ENCODE peak calls at places on chromosomes 1 and 21, in five cellular contexts. One of them, this sample, is unnamed.

GRCh38 chr1:223709598-223709997 is 2.7 kb upstream of the CAPN2 start:
- DNase-seq in mesenchymal stem cell: no peak
- DNase-seq in H1: no peak
- DNase-seq in neuronal stem cell: no peak
- DNase-seq in trophoblast cell: peak; percentile 58
- DNase-seq in this sample: no peak

GRCh38 chr21:35265170-35265877 is 216.2 kb upstream of the RUNX1 start:
- DNase-seq in mesenchymal stem cell: peak; percentile 70
- DNase-seq in trophoblast cell: peak; percentile 73
- DNase-seq in H1: no peak
- DNase-seq in neuronal stem cell: no peak
- DNase-seq in this sample: no peak

GRCh38 chr1:243968413-243968812 is 82.7 kb upstream of the ZBTB18 start:
- DNase-seq in trophoblast cell: no peak
- DNase-seq in neuronal stem cell: no peak
- DNase-seq in H1: no peak
- DNase-seq in mesenchymal stem cell: no peak
- DNase-seq in this sample: no peak

GRCh38 chr1:236759252-236759859 is 35.7 kb upstream of the MTR start:
- DNase-seq in mesenchymal stem cell: peak; percentile 51
- DNase-seq in neuronal stem cell: peak; percentile 45
- DNase-seq in trophoblast cell: peak; percentile 81
- DNase-seq in H1: no peak
- DNase-seq in this sample: no peak

GRCh38 chr1:30847358-30847972 is 61.1 kb downstream of the SDC3 start:
- DNase-seq in H1: no peak
- DNase-seq in trophoblast cell: peak; percentile 11
- DNase-seq in neuronal stem cell: peak; percentile 44
- DNase-seq in mesenchymal stem cell: peak; percentile 81
- DNase-seq in this sample: peak; percentile 85

GRCh38 chr21:27814226-27814625 is 847.3 kb upstream of the ADAMTS5 start:
- DNase-seq in H1: no peak
- DNase-seq in trophoblast cell: no peak
- DNase-seq in mesenchymal stem cell: no peak
- DNase-seq in neuronal stem cell: no peak
- DNase-seq in this sample: no peak

GRCh38 chr1:223143760-223144248 is 756 bp upstream of the TLR5 start:
- DNase-seq in trophoblast cell: no peak
- DNase-seq in neuronal stem cell: no peak
- DNase-seq in H1: no peak
- DNase-seq in mesenchymal stem cell: no peak
- DNase-seq in this sample: no peak

GRCh38 chr1:31575373-31576140 is 758 bp upstream of the TINAGL1 start:
- DNase-seq in H1: no peak
- DNase-seq in mesenchymal stem cell: no peak
- DNase-seq in neuronal stem cell: no peak
- DNase-seq in trophoblast cell: peak; percentile 64
- DNase-seq in this sample: no peak

GRCh38 chr1:233113009-233113712 is 162.8 kb downstream of the NTPCR start:
- DNase-seq in trophoblast cell: peak; percentile 97
- DNase-seq in H1: peak; percentile 39
- DNase-seq in mesenchymal stem cell: peak; percentile 100
- DNase-seq in neuronal stem cell: peak; percentile 8
- DNase-seq in this sample: peak; percentile 86

GRCh38 chr1:234656981-234657651 is 47.1 kb upstream of the IRF2BP2 start:
- DNase-seq in trophoblast cell: peak; percentile 59
- DNase-seq in mesenchymal stem cell: peak; percentile 95
- DNase-seq in H1: no peak
- DNase-seq in neuronal stem cell: no peak
- DNase-seq in this sample: no peak

GRCh38 chr1:206608108-206608698 is 4.1 kb downstream of the EIF2D start:
- DNase-seq in trophoblast cell: peak; percentile 61
- DNase-seq in mesenchymal stem cell: peak; percentile 44
- DNase-seq in neuronal stem cell: peak; percentile 20
- DNase-seq in H1: no peak
- DNase-seq in this sample: peak; percentile 41

GRCh38 chr1:85316324-85316723 is 39.9 kb upstream of the BCL10 start:
- DNase-seq in mesenchymal stem cell: no peak
- DNase-seq in neuronal stem cell: no peak
- DNase-seq in H1: no peak
- DNase-seq in trophoblast cell: no peak
- DNase-seq in this sample: no peak
- H3K18ac ChIP-seq in mesenchymal stem cell: peak overlapping the region; percentile 79
- H3K18ac ChIP-seq in neuronal stem cell: no peak overlapping the region
- H3K18ac ChIP-seq in H1: no peak overlapping the region
- H3K18ac ChIP-seq in trophoblast cell: no peak overlapping the region
- H3K18ac ChIP-seq in this sample: no peak overlapping the region

GRCh38 chr1:8344893-8345507 is 27.1 kb downstream of the SLC45A1 start:
- DNase-seq in H1: no peak
- DNase-seq in neuronal stem cell: no peak
- DNase-seq in trophoblast cell: no peak
- DNase-seq in mesenchymal stem cell: no peak
- DNase-seq in this sample: peak; percentile 23

GRCh38 chr1:8343464-8344001 is 25.6 kb downstream of the SLC45A1 start:
- DNase-seq in neuronal stem cell: no peak
- DNase-seq in H1: no peak
- DNase-seq in mesenchymal stem cell: peak; percentile 96
- DNase-seq in trophoblast cell: peak; percentile 90
- DNase-seq in this sample: peak; percentile 26

GRCh38 chr1:8343044-8343443 is 25.1 kb downstream of the SLC45A1 start:
- DNase-seq in trophoblast cell: no peak
- DNase-seq in mesenchymal stem cell: no peak
- DNase-seq in neuronal stem cell: no peak
- DNase-seq in H1: no peak
- DNase-seq in this sample: peak; percentile 25

GRCh38 chr1:8340456-8340855 is 22.5 kb downstream of the SLC45A1 start:
- DNase-seq in H1: no peak
- DNase-seq in mesenchymal stem cell: no peak
- DNase-seq in trophoblast cell: no peak
- DNase-seq in neuronal stem cell: no peak
- DNase-seq in this sample: no peak

GRCh38 chr1:8342325-8342724 is 24.4 kb downstream of the SLC45A1 start:
- DNase-seq in neuronal stem cell: no peak
- DNase-seq in H1: no peak
- DNase-seq in mesenchymal stem cell: peak; percentile 73
- DNase-seq in trophoblast cell: peak; percentile 28
- DNase-seq in this sample: peak; percentile 28
- H2BK12ac ChIP-seq in neuronal stem cell: no peak overlapping the region
- H2BK12ac ChIP-seq in H1: no peak overlapping the region
- H2BK12ac ChIP-seq in mesenchymal stem cell: peak overlapping the region; percentile 78
- H2BK12ac ChIP-seq in trophoblast cell: no peak overlapping the region
- H2BK12ac ChIP-seq in this sample: no peak overlapping the region

GRCh38 chr1:1198423-1199140 is 7.8 kb downstream of the TNFRSF18 start:
- DNase-seq in H1: no peak
- DNase-seq in neuronal stem cell: no peak
- DNase-seq in mesenchymal stem cell: no peak
- DNase-seq in trophoblast cell: no peak
- DNase-seq in this sample: peak; percentile 28
- H3K4me2 ChIP-seq in H1: no peak overlapping the region
- H3K4me2 ChIP-seq in neuronal stem cell: no peak overlapping the region
- H3K4me2 ChIP-seq in mesenchymal stem cell: no peak overlapping the region
- H3K4me2 ChIP-seq in trophoblast cell: no peak overlapping the region
- H3K4me2 ChIP-seq in this sample: no peak overlapping the region

DNA sequence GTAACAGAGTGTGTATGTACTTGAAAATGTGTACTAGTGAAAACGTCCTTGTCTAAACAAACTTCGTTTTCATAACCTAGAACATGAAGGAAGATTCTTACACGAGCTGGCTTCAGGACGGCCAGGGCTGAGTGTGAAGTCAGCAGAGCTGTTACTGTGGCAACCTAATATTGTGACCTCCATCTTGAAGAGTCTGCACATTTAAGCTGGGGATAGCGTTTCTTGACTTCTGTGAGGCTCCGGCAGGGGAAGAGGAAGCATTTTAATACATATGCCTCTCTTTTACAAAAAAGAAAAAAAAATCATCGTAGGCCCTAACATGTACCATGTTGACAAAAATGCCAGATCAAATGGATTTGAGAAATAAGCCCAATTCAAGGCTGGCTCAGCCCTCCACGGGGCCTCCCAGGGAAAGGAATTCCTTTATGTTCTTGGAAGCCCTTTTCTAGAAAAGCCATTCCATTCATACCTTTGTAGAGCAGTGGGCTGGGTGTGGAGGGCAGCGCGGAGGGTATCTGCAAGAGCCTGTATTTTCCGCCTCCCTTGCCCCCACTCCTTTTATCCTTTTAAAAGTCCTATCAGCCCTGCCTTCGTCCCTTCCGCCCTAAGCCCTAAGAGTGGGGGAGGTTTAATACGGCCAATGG is 51.1 kb downstream of the SIM2 start:
- DNase-seq in neuronal stem cell: peak; percentile 88
- DNase-seq in trophoblast cell: peak; percentile 91
- DNase-seq in H1: peak; percentile 84
- DNase-seq in mesenchymal stem cell: peak; percentile 96
- DNase-seq in this sample: peak; percentile 87
- H3K18ac ChIP-seq in neuronal stem cell: peak overlapping the region; percentile 15
- H3K18ac ChIP-seq in trophoblast cell: no peak overlapping the region
- H3K18ac ChIP-seq in H1: peak overlapping the region; percentile 89
- H3K18ac ChIP-seq in mesenchymal stem cell: peak overlapping the region; percentile 2
- H3K18ac ChIP-seq in this sample: peak overlapping the region; percentile 97

GRCh38 chr1:18091660-18092446 is 15.7 kb upstream of the IGSF21 start:
- DNase-seq in neuronal stem cell: no peak
- DNase-seq in H1: no peak
- DNase-seq in trophoblast cell: peak; percentile 38
- DNase-seq in mesenchymal stem cell: no peak
- DNase-seq in this sample: no peak

GRCh38 chr1:18093646-18094045 is 14.0 kb upstream of the IGSF21 start:
- DNase-seq in trophoblast cell: no peak
- DNase-seq in H1: no peak
- DNase-seq in neuronal stem cell: no peak
- DNase-seq in mesenchymal stem cell: no peak
- DNase-seq in this sample: no peak

GRCh38 chr1:18097206-18097605 is 10.4 kb upstream of the IGSF21 start:
- DNase-seq in trophoblast cell: no peak
- DNase-seq in H1: no peak
- DNase-seq in neuronal stem cell: no peak
- DNase-seq in mesenchymal stem cell: no peak
- DNase-seq in this sample: no peak

GRCh38 chr1:18093193-18093592 is 14.4 kb upstream of the IGSF21 start:
- DNase-seq in trophoblast cell: no peak
- DNase-seq in H1: no peak
- DNase-seq in neuronal stem cell: no peak
- DNase-seq in mesenchymal stem cell: no peak
- DNase-seq in this sample: no peak

GRCh38 chr1:18094096-18094495 is 13.5 kb upstream of the IGSF21 start:
- DNase-seq in neuronal stem cell: no peak
- DNase-seq in mesenchymal stem cell: no peak
- DNase-seq in H1: no peak
- DNase-seq in trophoblast cell: no peak
- DNase-seq in this sample: no peak
- H2BK12ac ChIP-seq in neuronal stem cell: no peak overlapping the region
- H2BK12ac ChIP-seq in mesenchymal stem cell: no peak overlapping the region
- H2BK12ac ChIP-seq in H1: no peak overlapping the region
- H2BK12ac ChIP-seq in trophoblast cell: no peak overlapping the region
- H2BK12ac ChIP-seq in this sample: no peak overlapping the region

GRCh38 chr1:203320546-203321272 is 15.4 kb downstream of the BTG2 start:
- DNase-seq in neuronal stem cell: no peak
- DNase-seq in mesenchymal stem cell: peak; percentile 33
- DNase-seq in trophoblast cell: peak; percentile 70
- DNase-seq in H1: no peak
- DNase-seq in this sample: peak; percentile 84
- H3K4me2 ChIP-seq in neuronal stem cell: no peak overlapping the region
- H3K4me2 ChIP-seq in mesenchymal stem cell: no peak overlapping the region
- H3K4me2 ChIP-seq in trophoblast cell: no peak overlapping the region
- H3K4me2 ChIP-seq in H1: peak overlapping the region; percentile 42
- H3K4me2 ChIP-seq in this sample: no peak overlapping the region

DNA sequence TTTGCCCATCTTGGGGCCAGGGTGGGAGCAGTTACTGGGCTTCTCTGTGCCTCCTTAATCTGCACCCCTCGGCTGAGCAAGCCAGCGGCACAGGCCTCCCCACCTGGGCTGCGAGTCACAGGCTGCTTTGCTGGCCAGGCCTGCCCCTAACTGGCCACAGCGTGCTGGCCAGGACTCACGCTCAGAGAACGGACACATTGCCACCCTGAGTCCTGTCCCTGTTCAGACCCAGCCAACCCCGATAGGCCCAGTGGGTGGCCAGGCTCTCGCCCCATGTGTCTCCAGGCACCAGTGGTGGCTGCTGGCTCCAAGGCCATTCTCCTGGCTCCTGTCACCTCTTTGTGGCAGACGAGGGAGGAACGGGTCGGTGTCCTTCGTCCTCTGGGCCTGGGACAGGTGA is 61.3 kb downstream of the MORN1 start:
- DNase-seq in neuronal stem cell: no peak
- DNase-seq in mesenchymal stem cell: no peak
- DNase-seq in trophoblast cell: peak; percentile 22
- DNase-seq in H1: no peak
- DNase-seq in this sample: no peak
- H3K18ac ChIP-seq in neuronal stem cell: peak overlapping the region; percentile 82
- H3K18ac ChIP-seq in mesenchymal stem cell: no peak overlapping the region
- H3K18ac ChIP-seq in trophoblast cell: no peak overlapping the region
- H3K18ac ChIP-seq in H1: no peak overlapping the region
- H3K18ac ChIP-seq in this sample: no peak overlapping the region

DNA sequence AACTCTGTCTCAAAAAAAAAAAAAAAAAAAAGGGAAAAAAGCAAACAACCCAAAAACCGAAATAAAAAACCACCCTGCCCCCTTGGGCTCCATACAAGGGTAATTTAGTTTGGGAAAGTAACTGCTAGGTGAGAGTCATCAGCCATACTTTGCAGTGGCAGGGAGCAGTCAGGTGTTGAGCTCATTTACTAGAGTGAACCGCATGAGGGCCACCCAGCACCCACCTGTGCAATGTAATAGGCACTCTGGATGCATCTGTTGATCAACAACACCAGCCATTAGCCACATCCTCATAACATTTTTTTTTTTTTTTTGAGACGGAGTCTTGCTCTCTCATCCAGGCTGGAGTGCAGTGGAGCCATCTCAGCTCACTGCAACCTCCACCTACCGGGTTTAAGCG is 9.1 kb downstream of the INAVA start:
- DNase-seq in mesenchymal stem cell: no peak
- DNase-seq in H1: no peak
- DNase-seq in trophoblast cell: no peak
- DNase-seq in neuronal stem cell: no peak
- DNase-seq in this sample: no peak
- H2BK12ac ChIP-seq in mesenchymal stem cell: no peak overlapping the region
- H2BK12ac ChIP-seq in H1: no peak overlapping the region
- H2BK12ac ChIP-seq in trophoblast cell: no peak overlapping the region
- H2BK12ac ChIP-seq in neuronal stem cell: no peak overlapping the region
- H2BK12ac ChIP-seq in this sample: no peak overlapping the region

GRCh38 chr1:114295321-114295720 is 141.7 kb upstream of the SYT6 start:
- DNase-seq in neuronal stem cell: no peak
- DNase-seq in H1: no peak
- DNase-seq in mesenchymal stem cell: no peak
- DNase-seq in trophoblast cell: no peak
- DNase-seq in this sample: no peak

GRCh38 chr1:114296413-114296812 is 142.7 kb upstream of the SYT6 start:
- DNase-seq in H1: no peak
- DNase-seq in trophoblast cell: no peak
- DNase-seq in neuronal stem cell: no peak
- DNase-seq in mesenchymal stem cell: no peak
- DNase-seq in this sample: no peak

GRCh38 chr1:114298059-114298458 is 144.4 kb upstream of the SYT6 start:
- DNase-seq in neuronal stem cell: no peak
- DNase-seq in H1: no peak
- DNase-seq in mesenchymal stem cell: no peak
- DNase-seq in trophoblast cell: no peak
- DNase-seq in this sample: no peak

GRCh38 chr1:114299331-114300005 is 145.8 kb upstream of the SYT6 start:
- DNase-seq in neuronal stem cell: no peak
- DNase-seq in trophoblast cell: no peak
- DNase-seq in H1: no peak
- DNase-seq in mesenchymal stem cell: no peak
- DNase-seq in this sample: no peak
- H3K4me2 ChIP-seq in neuronal stem cell: no peak overlapping the region
- H3K4me2 ChIP-seq in trophoblast cell: no peak overlapping the region
- H3K4me2 ChIP-seq in H1: no peak overlapping the region
- H3K4me2 ChIP-seq in mesenchymal stem cell: no peak overlapping the region
- H3K4me2 ChIP-seq in this sample: no peak overlapping the region

This sample was measured in H9.